ENCODE peak calls at places on chromosomes 4 and X, in seven cellular contexts. M, R, G, U, B, Z and X are unnamed samples.
A peak's percentile ranks its signal among the peaks of the same experiment; 100 is the strongest.

GRCh38 chr4:13024147-13025105 is 459.7 kb downstream of the RAB28 start:
- DNase-seq in M (no peak), R (no peak), G (no peak), U (no peak), B (no peak), Z (no peak), X (no peak)

GRCh38 chr4:163263601-163264000 is 68.8 kb downstream of the NPY1R start:
- DNase-seq in M (no peak), R (no peak), G (no peak), U (no peak), B (no peak), Z (no peak), X (no peak)

GRCh38 chr4:124631760-124632159 is 80.8 kb downstream of the ANKRD50 start:
- DNase-seq in M (peak; percentile 89), R (no peak), G (no peak), U (no peak), B (peak; percentile 93), Z (peak; percentile 98), X (peak; percentile 97)

GRCh38 chrX:154484255-154485149 is 1.9 kb downstream of the UBL4A start:
- DNase-seq in M (no peak), R (no peak), G (no peak), U (no peak), B (no peak), Z (peak; percentile 31), X (no peak)

GRCh38 chr4:13159041-13159620 is 325.0 kb downstream of the RAB28 start:
- DNase-seq in M (no peak), R (no peak), G (no peak), U (no peak), B (peak; percentile 35), Z (peak; percentile 20), X (no peak)

GRCh38 chrX:138745215-138745614 is 33.7 kb upstream of the FGF13 start:
- DNase-seq in M (peak; percentile 36), R (no peak), G (peak; percentile 4), U (peak; percentile 72), B (peak; percentile 23), Z (peak; percentile 53), X (peak; percentile 43)

GRCh38 chrX:20231598-20231997 is 35.1 kb downstream of the RPS6KA3 start:
- DNase-seq in M (no peak), R (no peak), G (no peak), U (no peak), B (no peak), Z (no peak), X (no peak)

GRCh38 chrX:31909850-31910547 is 838.2 kb upstream of the FTHL17 start:
- DNase-seq in M (no peak), R (no peak), G (no peak), U (no peak), B (no peak), Z (peak; percentile 22), X (no peak)

GRCh38 chr4:26780524-26780923 is 80.1 kb upstream of the STIM2 start:
- DNase-seq in M (no peak), R (no peak), G (no peak), U (no peak), B (no peak), Z (peak; percentile 77), X (no peak)

GRCh38 chrX:2837961-2838360 is 9.2 kb downstream of the GYG2 start:
- DNase-seq in M (no peak), R (no peak), G (no peak), U (no peak), B (no peak), Z (no peak), X (no peak)

GRCh38 chr4:83115000-83115399 is 471 bp upstream of the PLAC8 start:
- DNase-seq in M (no peak), R (no peak), G (no peak), U (no peak), B (no peak), Z (peak; percentile 47), X (no peak)

GRCh38 chr4:84952004-84952403 is 14.5 kb downstream of the WDFY3 start:
- DNase-seq in M (peak; percentile 49), R (no peak), G (no peak), U (no peak), B (no peak), Z (peak; percentile 94), X (no peak)

GRCh38 chr4:128858875-128859696 is 49.6 kb downstream of the JADE1 start:
- DNase-seq in M (peak; percentile 34), R (no peak), G (no peak), U (no peak), B (no peak), Z (no peak), X (no peak)

GRCh38 chrX:115344885-115345653 is 55.6 kb downstream of the LUZP4 start:
- DNase-seq in M (peak; percentile 93), R (peak; percentile 83), G (no peak), U (no peak), B (peak; percentile 83), Z (peak; percentile 91), X (peak; percentile 98)

GRCh38 chrX:146264763-146265375 is 447.2 kb downstream of the SLITRK2 start:
- DNase-seq in M (no peak), R (no peak), G (no peak), U (no peak), B (no peak), Z (no peak), X (no peak)

GRCh38 chr4:1809754-1810502 is 16.8 kb downstream of the FGFR3 start:
- DNase-seq in M (no peak), R (peak; percentile 60), G (peak; percentile 83), U (peak; percentile 85), B (peak; percentile 35), Z (peak; percentile 70), X (peak; percentile 27)